ENCODE peak calls at places on chromosomes 7 and 10, in six cellular contexts. D is CD8-positive, alpha-beta T cell; T is transverse colon; K is pancreas; W is prostate gland; O is A673. N is an unnamed sample.
A peak's percentile ranks its signal among the peaks of the same experiment; 100 is the strongest.

GRCh38 chr10:77287647-77288120 is 349.9 kb downstream of the KCNMA1 start:
- DNase-seq in D (no peak), T (no peak), K (no peak), W (peak; percentile 64), O (no peak), N (no peak)

GRCh38 chr7:80923211-80923612 is 4.4 kb upstream of the SEMA3C start:
- DNase-seq in D (no peak), T (no peak), K (no peak), W (no peak), O (peak; percentile 35), N (no peak)

GRCh38 chr7:129848436-129848835 is 104.3 kb downstream of the UBE2H start:
- DNase-seq in D (no peak), T (no peak), K (no peak), W (no peak), O (no peak), N (no peak)

GRCh38 chr10:43623351-43623750 is 17.1 kb downstream of the ZNF485 start:
- DNase-seq in D (no peak), T (no peak), K (no peak), W (no peak), O (no peak), N (no peak)

GRCh38 chr10:119466655-119467054 is 75.9 kb downstream of the RGS10 start:
- DNase-seq in D (peak; percentile 23), T (no peak), K (no peak), W (no peak), O (no peak), N (no peak)

GRCh38 chr10:108582387-108582786 is 1340.9 kb downstream of the XPNPEP1 start:
- DNase-seq in D (no peak), T (no peak), K (no peak), W (no peak), O (peak; percentile 27), N (no peak)

GRCh38 chr7:140621326-140622035 is 19.1 kb downstream of the DENND2A start:
- DNase-seq in D (no peak), T (no peak), K (no peak), W (no peak), O (no peak), N (no peak)

GRCh38 chr7:102095933-102096332 is 190.7 kb upstream of the SH2B2 start:
- DNase-seq in D (no peak), T (no peak), K (no peak), W (no peak), O (no peak), N (no peak)

GRCh38 chr10:58734116-58734515 is 221.4 kb downstream of the BICC1 start:
- DNase-seq in D (no peak), T (no peak), K (no peak), W (no peak), O (no peak), N (no peak)

GRCh38 chr7:101952355-101953247 is 135.2 kb downstream of the CUX1 start:
- DNase-seq in D (no peak), T (no peak), K (no peak), W (no peak), O (peak; percentile 60), N (no peak)

GRCh38 chr7:121137580-121137979 is 149.1 kb downstream of the CPED1 start:
- DNase-seq in D (no peak), T (no peak), K (no peak), W (no peak), O (no peak), N (no peak)

GRCh38 chr7:121133444-121133843 is 144.9 kb downstream of the CPED1 start:
- DNase-seq in D (no peak), T (no peak), K (no peak), W (no peak), O (no peak), N (no peak)

GRCh38 chr7:121140790-121141189 is 152.3 kb downstream of the CPED1 start:
- DNase-seq in D (no peak), T (no peak), K (no peak), W (no peak), O (no peak), N (no peak)

GRCh38 chr7:121139427-121139826 is 150.9 kb downstream of the CPED1 start:
- DNase-seq in D (no peak), T (no peak), K (no peak), W (no peak), O (no peak), N (no peak)

DNA sequence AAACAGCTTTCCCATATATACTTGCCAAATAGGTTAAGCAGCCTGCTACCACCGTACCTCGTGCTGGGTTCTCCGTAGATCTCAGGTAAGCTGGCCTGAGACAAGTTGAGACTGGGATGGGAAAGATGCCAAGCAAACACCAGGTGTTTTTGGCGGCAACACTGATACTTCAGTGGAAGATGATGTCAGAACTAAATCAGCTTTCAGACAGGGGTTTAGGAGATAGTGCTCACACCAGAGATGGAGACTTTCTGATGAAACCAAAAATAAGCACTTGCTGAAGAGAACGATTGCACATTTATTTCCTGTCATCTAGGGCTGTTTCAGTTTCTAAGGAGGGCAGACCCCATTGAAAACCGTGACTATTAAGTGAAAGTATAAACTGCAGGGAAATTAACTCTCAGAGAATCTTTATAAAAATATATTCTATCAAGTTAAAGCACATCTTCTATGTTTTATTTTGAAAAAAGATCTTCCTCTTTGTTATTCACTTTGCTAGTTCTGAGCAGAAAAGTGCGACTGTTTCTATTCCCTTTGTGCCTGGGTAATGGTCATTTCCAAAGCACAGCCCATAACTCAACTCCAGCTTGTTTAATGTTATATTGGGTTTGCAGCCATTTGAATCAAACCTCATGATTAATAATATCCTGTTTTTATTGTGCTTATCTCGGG is 149.9 kb downstream of the CPED1 start:
- DNase-seq in D (no peak), T (peak; percentile 14), K (peak; percentile 31), W (peak; percentile 30), O (peak; percentile 11), N (no peak)
- H3K4me3 ChIP-seq in D (no peak overlapping the region), T (no peak overlapping the region), K (no peak overlapping the region), W (no peak overlapping the region), O (no peak overlapping the region), N (no peak overlapping the region)

GRCh38 chr7:32089678-32090077 is 19.5 kb upstream of the PDE1C start:
- DNase-seq in D (no peak), T (no peak), K (no peak), W (no peak), O (no peak), N (no peak)
- TF ChIP-seq CTCF in D (no peak), T (no peak), K (no peak), W (no peak), O (no peak), N (no peak)

DNA sequence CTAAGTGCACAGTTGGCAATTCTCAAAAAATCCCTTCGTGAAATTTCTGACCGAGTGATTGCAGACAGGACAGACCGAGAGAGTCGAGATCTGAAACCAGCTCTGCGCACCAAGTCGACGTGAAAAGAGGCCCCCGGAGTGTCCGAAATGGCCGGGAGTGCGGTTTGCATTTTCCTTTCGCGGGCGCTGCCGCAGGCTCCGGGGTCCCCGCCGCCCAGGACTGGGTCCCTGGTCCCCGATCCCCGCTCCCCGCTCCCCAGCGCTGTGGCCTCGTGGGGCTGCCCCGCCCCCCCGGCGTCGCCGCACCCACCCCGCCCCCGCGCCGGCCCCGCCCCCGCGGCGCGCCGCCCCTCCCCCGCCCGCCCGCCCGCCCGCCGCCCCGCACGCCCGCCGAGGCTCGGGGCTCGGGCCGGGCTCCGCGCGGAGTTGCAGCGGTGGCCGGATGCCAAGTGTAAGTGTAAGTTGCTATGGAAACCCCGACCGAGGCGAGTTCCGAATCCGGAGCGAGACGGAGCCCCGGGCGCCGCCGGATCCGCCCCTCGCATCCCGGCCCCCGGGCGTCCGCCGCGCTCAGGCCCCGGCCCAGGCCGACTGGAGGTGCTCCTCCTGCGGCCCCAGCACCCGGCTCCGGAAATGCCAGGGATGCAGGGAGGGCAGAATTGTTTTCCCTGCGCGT is 4.5 kb downstream of the BMI1 start:
- DNase-seq in D (peak; percentile 78), T (peak; percentile 79), K (peak; percentile 80), W (peak; percentile 67), O (peak; percentile 84), N (peak; percentile 77)
- H3K27me3 ChIP-seq in D (peaks cover 21% of the 10 kb centered on the region), T (peaks cover 31% of the 10 kb centered on the region), K (no peaks in the 10 kb centered on the region), W (no peaks in the 10 kb centered on the region), O (peaks cover 12% of the 10 kb centered on the region), N (peaks cover 9% of the 10 kb centered on the region)

GRCh38 chr10:30974773-30975386 is 56.8 kb downstream of the ZNF438 start:
- DNase-seq in D (no peak), T (no peak), K (no peak), W (no peak), O (no peak), N (no peak)
- H3K4me3 ChIP-seq in D (no peak overlapping the region), T (no peak overlapping the region), K (no peak overlapping the region), W (no peak overlapping the region), O (no peak overlapping the region), N (no peak overlapping the region)

DNA sequence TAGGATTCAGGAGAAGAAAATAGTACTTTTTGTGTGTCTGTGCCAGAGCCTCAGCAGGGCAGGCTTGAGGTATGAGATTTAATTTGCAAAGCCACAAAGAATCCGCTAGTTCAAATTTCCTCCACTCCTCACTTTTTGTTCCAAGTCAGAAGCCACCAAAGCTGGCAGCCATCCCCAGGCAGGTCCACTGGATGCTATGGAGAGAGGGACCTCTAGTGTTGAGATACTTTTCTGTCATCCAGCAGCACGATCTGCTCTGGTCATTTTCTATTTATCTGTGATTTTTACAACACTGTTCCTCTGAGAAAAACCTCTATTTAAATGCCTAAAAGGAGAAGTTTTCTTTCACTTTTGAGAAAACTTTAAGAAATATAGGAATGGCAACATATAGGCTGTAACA is 147.9 kb upstream of the FRMD4A start:
- DNase-seq in D (no peak), T (no peak), K (peak; percentile 83), W (peak; percentile 51), O (peak; percentile 87), N (no peak)
- TF ChIP-seq CTCF in D (no peak), T (peak; percentile 44), K (peak; percentile 13), W (peak; percentile 29), O (peak; percentile 83), N (peak; percentile 45)

GRCh38 chr7:27110163-27110976 is 7.9 kb upstream of the HOXA2 start:
- DNase-seq in D (no peak), T (peak; percentile 78), K (no peak), W (peak; percentile 63), O (no peak), N (peak; percentile 49)
- H3K27me3 ChIP-seq in D (no peaks in the 10 kb centered on the region), T (no peaks in the 10 kb centered on the region), K (no peaks in the 10 kb centered on the region), W (no peaks in the 10 kb centered on the region), O (peaks cover 97% of the 10 kb centered on the region), N (peaks cover 25% of the 10 kb centered on the region)

GRCh38 chr10:61992059-61992460 is 90.6 kb downstream of the ARID5B start:
- DNase-seq in D (no peak), T (no peak), K (no peak), W (no peak), O (no peak), N (no peak)
- H3K4me3 ChIP-seq in D (no peak overlapping the region), T (no peak overlapping the region), K (no peak overlapping the region), W (no peak overlapping the region), O (no peak overlapping the region), N (peak overlapping the region; percentile 37)

N was measured in lower lobe of right lung.